ENCODE peak calls at places on chromosomes 13 and 19, in ten cellular contexts. S is astrocyte of the cerebellum, G is HL-60, Y is breast epithelium, C is epithelial cell of esophagus, N is WERI-Rb-1, T is pancreas, W is astrocyte, R is body of pancreas, L is fibroblast of lung. V is an unnamed sample.

GRCh38 chr19:47499863-47500830 is 14.7 kb downstream of the NAPA start:
- DNase-seq in N (no peak), R (no peak), C (peak), W (no peak), T (no peak), Y (no peak), S (no peak), L (no peak), G (no peak), V (no peak)

GRCh38 chr13:23025848-23026608 is 154.8 kb upstream of the SGCG start:
- DNase-seq in L (no peak), R (no peak), W (no peak), S (no peak), Y (no peak), C (peak), N (no peak), T (no peak), G (peak), V (no peak)

GRCh38 chr19:13839193-13839937 is 37.6 kb upstream of the NANOS3 start:
- DNase-seq in T (peak), C (peak), L (peak), R (peak), S (no peak), W (peak), Y (peak), N (no peak), G (peak), V (peak)

GRCh38 chr19:54436031-54436523 is 12.9 kb upstream of the LENG8 start:
- DNase-seq in G (no peak), T (no peak), L (no peak), C (no peak), N (no peak), Y (no peak), W (no peak), S (no peak), R (no peak), V (no peak)

GRCh38 chr19:10891360-10892108 is 20.2 kb downstream of the CARM1 start:
- DNase-seq in G (no peak), N (peak), L (peak), C (peak), S (no peak), W (no peak), T (no peak), Y (peak), R (no peak), V (no peak)

GRCh38 chr19:13396256-13397080 is 109.8 kb downstream of the CACNA1A start:
- DNase-seq in C (peak), S (no peak), G (no peak), R (peak), N (no peak), Y (no peak), W (peak), T (peak), L (peak), V (no peak)

GRCh38 chr13:23608704-23609413 is 38.6 kb downstream of the TNFRSF19 start:
- DNase-seq in Y (no peak), S (no peak), G (no peak), W (no peak), R (no peak), T (no peak), C (no peak), L (peak), N (no peak), V (no peak)

GRCh38 chr13:52999093-52999696 is 29.4 kb upstream of the OLFM4 start:
- DNase-seq in T (no peak), G (no peak), C (no peak), Y (no peak), S (no peak), R (no peak), L (no peak), N (no peak), W (no peak), V (no peak)

GRCh38 chr19:55703790-55704215 is 28.8 kb downstream of the EPN1 start:
- DNase-seq in N (no peak), L (peak), Y (no peak), C (peak), G (no peak), W (no peak), R (peak), S (no peak), T (peak), V (no peak)

GRCh38 chr19:16326401-16327130 is 1.9 kb downstream of the KLF2 start:
- DNase-seq in W (no peak), L (no peak), N (no peak), S (no peak), G (no peak), C (no peak), R (no peak), T (no peak), Y (no peak), V (no peak)

GRCh38 chr19:47610902-47611301 is 2.0 kb downstream of the BICRA start:
- DNase-seq in C (no peak), Y (no peak), L (peak), T (no peak), R (peak), G (no peak), W (no peak), S (no peak), N (no peak), V (no peak)

GRCh38 chr13:33053397-33054066 is 37.3 kb downstream of the KL start:
- DNase-seq in R (no peak), N (no peak), S (peak), Y (no peak), T (no peak), W (peak), C (no peak), G (no peak), L (no peak), V (no peak)

GRCh38 chr19:8832132-8833021 is at the start of the genes MBD3L1 and ZNF558:
- DNase-seq in W (peak), N (peak), C (peak), L (peak), Y (peak), T (peak), S (peak), R (peak), G (peak), V (peak)

GRCh38 chr13:20856650-20857049 is 45.9 kb downstream of the XPO4 start:
- DNase-seq in G (no peak), T (no peak), Y (no peak), L (no peak), W (no peak), N (no peak), R (no peak), S (no peak), C (no peak), V (no peak)

GRCh38 chr19:7772752-7773291 is 9.8 kb downstream of the CLEC4M start:
- DNase-seq in L (no peak), C (peak), Y (no peak), R (no peak), W (peak), N (peak), S (no peak), T (no peak), G (peak), V (peak)

GRCh38 chr19:54335979-54336892 is 2.7 kb downstream of the LILRA4 start:
- DNase-seq in G (no peak), S (no peak), Y (no peak), T (no peak), R (no peak), C (no peak), L (no peak), N (no peak), W (no peak), V (no peak)

GRCh38 chr13:36787181-36787580 is 31.8 kb upstream of the RFXAP start:
- DNase-seq in C (peak), G (no peak), Y (no peak), L (no peak), R (no peak), S (no peak), N (no peak), W (no peak), T (no peak), V (no peak)

GRCh38 chr13:111263566-111263965 is 56.9 kb upstream of the TEX29 start:
- DNase-seq in W (no peak), G (no peak), T (no peak), N (no peak), L (no peak), Y (no peak), S (no peak), C (no peak), R (no peak), V (no peak)

GRCh38 chr19:18802354-18802753 is 11.2 kb upstream of the COMP start:
- DNase-seq in S (no peak), N (no peak), Y (no peak), R (no peak), C (no peak), G (no peak), T (no peak), L (no peak), W (no peak), V (no peak)

GRCh38 chr19:1400281-1401137 is 833 bp downstream of the GAMT start:
- DNase-seq in L (no peak), R (peak), C (no peak), G (no peak), N (peak), S (no peak), Y (no peak), W (no peak), T (peak), V (no peak)

GRCh38 chr13:92317066-92317465 is 909.5 kb upstream of the GPC6 start:
- DNase-seq in T (no peak), N (no peak), G (no peak), Y (no peak), L (peak), W (peak), C (no peak), S (peak), R (no peak), V (no peak)

GRCh38 chr13:52925221-52925620 is 76.8 kb upstream of the PCDH8 start:
- DNase-seq in S (no peak), T (no peak), R (no peak), G (no peak), Y (peak), C (peak), W (no peak), N (no peak), L (no peak), V (no peak)

GRCh38 chr13:23851106-23851505 is 38.1 kb downstream of the MIPEP start:
- DNase-seq in W (peak), S (peak), C (peak), N (no peak), T (no peak), G (no peak), R (no peak), Y (no peak), L (peak), V (no peak)

GRCh38 chr19:32497386-32497785 is 83.6 kb upstream of the PDCD5 start:
- DNase-seq in G (no peak), R (no peak), S (no peak), C (no peak), N (no peak), W (no peak), T (no peak), L (no peak), Y (no peak), V (no peak)

GRCh38 chr13:37956536-37956935 is 87.0 kb upstream of the TRPC4 start:
- DNase-seq in N (no peak), R (no peak), C (peak), T (no peak), Y (no peak), L (no peak), G (no peak), W (no peak), S (no peak), V (no peak)

GRCh38 chr19:10662384-10663251 is 8.5 kb downstream of the ILF3 start:
- DNase-seq in S (peak), W (peak), T (no peak), L (no peak), G (no peak), N (no peak), Y (no peak), C (no peak), R (no peak), V (no peak)

GRCh38 chr13:63190742-63191141 is 1775.1 kb upstream of the PCDH20 start:
- DNase-seq in G (no peak), T (no peak), L (no peak), N (no peak), W (peak), C (peak), Y (no peak), S (no peak), R (no peak), V (no peak)

GRCh38 chr13:45361596-45362206 is 20.7 kb upstream of the TPT1 start:
- DNase-seq in G (no peak), T (no peak), R (no peak), S (no peak), N (no peak), Y (no peak), C (peak), L (peak), W (peak), V (no peak)

GRCh38 chr19:43699506-43700367 is 16.1 kb upstream of the IRGC start:
- DNase-seq in C (no peak), N (peak), S (no peak), R (no peak), Y (no peak), W (peak), T (no peak), L (peak), G (no peak), V (no peak)

GRCh38 chr19:46390866-46391265 is 22.5 kb downstream of the CCDC8 start:
- DNase-seq in G (no peak), T (no peak), Y (no peak), R (no peak), S (no peak), L (no peak), C (no peak), N (no peak), W (no peak), V (no peak)

DNA sequence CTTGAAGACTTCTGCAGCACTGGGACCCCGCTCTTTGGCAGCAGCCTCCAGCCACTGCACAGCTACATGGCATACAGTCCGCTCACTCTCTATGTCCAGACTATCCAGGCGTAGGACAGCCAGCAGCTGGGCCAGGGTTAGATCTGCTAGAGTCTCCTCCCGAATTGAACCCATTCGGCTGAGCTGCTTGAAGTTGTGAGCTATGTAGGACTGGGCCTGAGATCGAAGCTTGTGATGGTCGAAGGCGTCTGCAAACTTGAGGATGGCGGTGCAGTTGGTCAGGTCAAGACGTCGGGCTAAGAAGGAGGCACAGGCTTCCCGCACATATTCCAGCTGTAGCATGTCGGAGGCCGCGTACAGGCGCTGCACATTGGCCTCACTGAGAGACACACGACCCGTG is 900 bp downstream of the KBTBD7 start:
- DNase-seq in Y (no peak), L (no peak), R (peak), W (no peak), N (no peak), S (no peak), C (no peak), G (no peak), T (no peak), V (no peak)
- H3K4me3 ChIP-seq in Y (peak), L (peak), R (peak), W (no peak), N (no peak), S (peak), C (peak), G (peak), T (peak), V (peak)

DNA sequence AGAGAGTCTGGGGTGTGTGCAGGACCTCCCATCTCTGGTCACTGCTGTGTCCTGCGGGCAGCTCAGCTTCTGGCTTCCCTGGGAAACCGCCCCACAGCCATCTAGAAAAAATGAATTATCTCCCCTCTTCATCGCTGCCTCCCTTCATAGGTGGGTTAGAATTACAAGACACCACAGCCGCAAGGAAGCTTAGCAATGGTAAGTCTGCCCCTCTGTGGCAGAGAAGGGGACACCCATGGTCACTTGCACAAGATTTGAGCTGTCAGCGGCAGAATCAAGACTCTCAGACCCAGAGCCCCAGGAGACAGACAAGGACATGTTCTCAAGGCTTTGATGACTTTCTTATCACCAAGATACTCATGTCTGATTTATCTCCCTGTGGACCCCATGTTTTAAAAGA is 110.8 kb upstream of the PABPC3 start:
- DNase-seq in R (no peak), L (no peak), C (no peak), Y (no peak), S (no peak), W (no peak), N (peak), G (no peak), T (no peak), V (no peak)
- TF ChIP-seq CTCF in R (no peak), L (no peak), C (no peak), Y (no peak), S (no peak), W (no peak), N (peak), G (no peak), T (no peak), V (peak)

GRCh38 chr13:98485561-98485960 is 91.3 kb downstream of the STK24 start:
- DNase-seq in Y (no peak), R (no peak), C (no peak), W (no peak), N (no peak), S (no peak), T (no peak), G (no peak), L (no peak), V (no peak)

GRCh38 chr13:98488736-98489135 is 88.2 kb downstream of the STK24 start:
- DNase-seq in C (no peak), G (no peak), W (no peak), S (no peak), T (no peak), L (no peak), Y (no peak), N (peak), R (no peak), V (no peak)

GRCh38 chr13:98487016-98487415 is 89.9 kb downstream of the STK24 start:
- DNase-seq in L (peak), T (no peak), Y (no peak), N (no peak), S (no peak), G (no peak), C (no peak), W (no peak), R (no peak), V (no peak)

GRCh38 chr13:98486412-98486811 is 90.5 kb downstream of the STK24 start:
- DNase-seq in L (no peak), T (no peak), N (peak), S (no peak), R (no peak), W (no peak), G (no peak), C (no peak), Y (no peak), V (no peak)

GRCh38 chr13:98487522-98487921 is 89.4 kb downstream of the STK24 start:
- DNase-seq in N (no peak), L (no peak), C (no peak), W (no peak), S (no peak), G (no peak), R (no peak), T (no peak), Y (no peak), V (no peak)
- H3K4me3 ChIP-seq in N (no peak), L (no peak), C (no peak), W (no peak), S (no peak), G (no peak), R (no peak), T (no peak), Y (no peak), V (no peak)

GRCh38 chr13:39401756-39402155 is 201.2 kb downstream of the LHFPL6 start:
- DNase-seq in C (no peak), G (peak), L (no peak), T (no peak), Y (no peak), N (no peak), R (no peak), W (peak), S (no peak), V (no peak)
- TF ChIP-seq CTCF in C (no peak), G (no peak), L (no peak), T (no peak), Y (no peak), N (no peak), R (no peak), W (no peak), S (no peak), V (no peak)

DNA sequence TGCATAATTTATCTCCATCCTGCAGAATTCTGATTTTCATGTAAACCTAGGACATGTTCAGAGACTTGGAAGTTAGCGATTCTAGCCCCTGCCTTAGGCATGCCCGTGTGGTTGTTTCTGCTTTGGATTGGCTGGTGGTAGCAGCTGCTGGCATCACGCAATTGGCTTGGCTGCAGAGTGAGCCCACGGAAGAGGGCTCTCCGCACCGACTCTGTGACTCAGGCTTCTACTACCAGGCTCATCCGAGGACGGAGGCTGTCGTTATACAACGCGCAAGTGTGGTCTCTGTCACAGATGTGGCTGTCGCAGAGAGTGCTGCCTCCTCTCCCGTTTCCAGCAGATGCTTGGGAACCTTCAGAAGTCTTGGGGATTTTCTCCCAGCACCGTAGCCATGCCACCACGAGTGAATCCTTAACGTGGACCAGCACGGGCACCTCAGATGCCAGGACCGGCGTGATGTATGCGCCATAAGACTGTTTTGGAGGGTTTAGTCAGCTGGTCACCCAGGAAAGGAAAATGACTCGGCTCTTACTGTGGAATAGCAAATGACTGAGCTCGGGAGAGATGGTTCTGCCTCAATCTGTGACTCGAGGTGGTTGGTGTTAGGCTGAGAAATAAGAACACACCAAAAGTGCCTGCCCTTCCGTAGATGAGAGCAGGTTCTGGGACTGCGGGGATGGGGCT is 61.0 kb upstream of the F7 start:
- DNase-seq in C (no peak), L (no peak), Y (no peak), G (no peak), S (no peak), W (no peak), T (no peak), N (no peak), R (no peak), V (no peak)
- H3K4me3 ChIP-seq in C (no peak), L (no peak), Y (no peak), G (no peak), S (no peak), W (no peak), T (no peak), N (no peak), R (no peak), V (no peak)

DNA sequence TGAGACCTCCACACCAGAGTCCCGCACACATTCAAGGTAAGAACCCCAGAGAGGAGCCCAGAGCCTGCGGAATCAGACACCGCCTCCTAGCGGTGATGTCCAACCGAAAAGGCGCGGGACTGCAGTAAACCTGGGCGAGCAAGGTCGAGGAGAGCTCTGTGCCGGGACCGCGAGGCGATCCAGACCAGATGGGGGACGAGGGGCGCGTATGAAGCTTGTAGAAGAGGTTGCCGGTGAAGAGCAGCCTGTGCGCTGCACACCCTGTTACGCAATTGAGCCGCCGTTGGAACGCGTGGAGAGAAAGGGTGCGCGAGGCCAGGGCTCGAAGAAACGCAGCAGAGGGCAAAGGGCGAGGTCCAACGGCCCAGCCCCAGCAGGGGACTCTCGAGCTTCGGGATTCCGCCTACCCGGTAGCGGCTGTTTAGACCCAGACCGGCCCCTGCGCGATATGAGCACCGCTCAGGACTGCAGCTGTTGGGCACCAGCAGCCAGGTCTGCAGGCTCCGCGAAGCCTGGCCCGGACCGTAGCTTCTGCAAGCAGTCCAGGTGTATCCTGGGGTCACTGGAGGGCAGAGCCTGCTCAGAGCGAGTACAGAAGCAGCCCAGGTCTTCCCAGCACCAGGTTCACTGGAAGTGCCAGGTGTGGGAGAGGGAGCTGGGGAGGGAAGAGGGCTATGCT is 65.9 kb upstream of the ZNF599 start:
- DNase-seq in R (peak), N (peak), W (no peak), Y (no peak), G (no peak), L (peak), T (peak), C (peak), S (no peak), V (no peak)
- TF ChIP-seq CTCF in R (peak), N (peak), W (no peak), Y (no peak), G (no peak), L (peak), T (no peak), C (peak), S (peak), V (peak)